ENCODE peak calls at places on chromosome 16, in nine cellular contexts. G, W, Z, C, R, U, B, J and M are unnamed samples.

GRCh38 chr16:69691980-69692911 is 34.1 kb downstream of the NQO1 start:
- DNase-seq in J (peak), Z (no peak), C (no peak), B (peak), W (peak), G (peak), R (no peak), U (no peak), M (peak)

GRCh38 chr16:89290887-89291286 is 73.4 kb downstream of the ZNF778 start:
- DNase-seq in W (no peak), Z (no peak), C (no peak), B (no peak), G (no peak), J (no peak), R (no peak), U (no peak), M (no peak)

GRCh38 chr16:17070882-17071592 is 399.7 kb downstream of the XYLT1 start:
- DNase-seq in G (no peak), B (no peak), W (no peak), J (peak), U (no peak), C (no peak), Z (no peak), R (peak), M (no peak)

GRCh38 chr16:67848118-67848517 is 625 bp upstream of the CENPT start:
- DNase-seq in R (no peak), U (no peak), J (no peak), C (no peak), G (no peak), B (no peak), W (no peak), Z (no peak), M (no peak)

GRCh38 chr16:2990891-2991290 is 10.6 kb upstream of the PKMYT1 start:
- DNase-seq in B (no peak), J (no peak), U (no peak), C (no peak), R (no peak), W (no peak), Z (no peak), G (no peak), M (no peak)

GRCh38 chr16:15608398-15609285 is 34.3 kb downstream of the MARF1 start:
- DNase-seq in R (no peak), B (peak), J (no peak), U (no peak), W (no peak), C (no peak), G (peak), Z (peak), M (no peak)

GRCh38 chr16:87201052-87201451 is 116.1 kb downstream of the C16orf95 start:
- DNase-seq in W (peak), R (peak), U (no peak), Z (peak), G (peak), B (peak), J (no peak), C (peak), M (peak)

GRCh38 chr16:76639685-76640289 is 362.6 kb downstream of the CNTNAP4 start:
- DNase-seq in C (no peak), W (no peak), Z (no peak), R (no peak), B (peak), U (peak), G (peak), J (no peak), M (no peak)

GRCh38 chr16:78183886-78184553 is 84.6 kb downstream of the WWOX start:
- DNase-seq in R (no peak), W (no peak), B (no peak), G (no peak), U (no peak), J (no peak), C (no peak), Z (no peak), M (no peak)

GRCh38 chr16:79970551-79971236 is 370.2 kb upstream of the MAF start:
- DNase-seq in B (peak), C (no peak), W (no peak), Z (no peak), U (no peak), J (no peak), R (peak), G (no peak), M (no peak)

GRCh38 chr16:58039829-58040495 is 14.4 kb downstream of the MMP15 start:
- DNase-seq in W (peak), J (no peak), Z (no peak), B (no peak), R (no peak), U (no peak), G (no peak), C (no peak), M (no peak)

GRCh38 chr16:14399397-14400284 is 230.4 kb downstream of the PARN start:
- DNase-seq in Z (no peak), G (peak), R (peak), C (peak), W (peak), J (peak), U (peak), B (peak), M (no peak)

GRCh38 chr16:6331770-6332169 is 1000.9 kb upstream of the RBFOX1 start:
- DNase-seq in W (no peak), C (no peak), G (no peak), R (no peak), U (no peak), Z (no peak), B (no peak), J (no peak), M (no peak)

GRCh38 chr16:83143788-83144187 is 517.0 kb downstream of the CDH13 start:
- DNase-seq in R (no peak), G (peak), Z (peak), B (peak), U (no peak), C (peak), J (no peak), W (peak), M (peak)

GRCh38 chr16:15572329-15573001 is 70.5 kb downstream of the MARF1 start:
- DNase-seq in U (no peak), J (no peak), R (no peak), B (peak), W (peak), C (no peak), Z (peak), G (peak), M (peak)

DNA sequence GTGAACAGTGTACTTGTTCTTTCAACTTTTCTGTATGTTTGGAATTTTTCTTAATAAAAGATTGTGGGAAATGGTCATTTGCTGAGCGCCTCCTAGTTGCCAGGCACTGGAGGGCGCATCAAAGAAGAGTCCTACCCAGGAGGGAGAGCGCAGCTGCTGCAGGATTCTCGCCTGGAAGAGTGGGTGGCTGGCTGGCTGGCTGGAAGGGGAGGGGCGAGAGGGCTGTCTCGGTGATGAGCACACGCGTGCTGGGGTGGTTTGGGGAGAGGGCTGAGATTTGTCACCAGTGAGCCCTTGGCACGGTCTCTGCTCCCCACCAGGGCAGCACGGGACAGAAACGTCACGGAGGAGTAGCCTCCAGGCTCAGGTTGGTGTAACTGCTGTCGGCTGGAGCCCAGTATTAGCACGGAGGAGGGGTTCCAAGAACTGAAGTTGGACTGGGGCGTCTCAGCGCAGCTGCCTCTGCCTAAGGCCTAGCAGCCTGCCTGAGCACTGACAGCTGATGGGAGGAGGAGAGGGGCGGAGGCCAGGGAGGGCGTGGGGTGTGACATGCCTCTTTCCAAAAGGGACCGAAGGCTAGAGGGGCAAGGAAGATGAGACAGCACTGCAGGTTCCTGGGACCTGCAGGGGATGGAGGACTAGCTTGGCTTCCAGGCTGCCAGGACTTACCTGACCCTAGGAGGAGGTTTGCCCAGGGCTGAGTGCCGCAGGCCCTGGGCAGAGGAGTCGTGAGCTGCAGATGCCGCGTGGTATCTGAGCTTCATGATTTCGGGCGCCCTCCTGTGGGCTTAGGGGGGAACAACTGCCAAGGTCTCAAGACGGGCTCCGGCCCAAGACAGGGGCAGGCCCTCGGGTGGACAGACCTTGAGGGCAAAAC is 5.7 kb downstream of the LDHD start:
- DNase-seq in C (peak), U (peak), Z (peak), J (peak), W (peak), B (peak), R (peak), G (peak), M (peak)
- H3K4me3 ChIP-seq in C (no peak), U (peak), Z (peak), J (no peak), W (peak), B (peak), R (peak), G (peak), M (peak)

DNA sequence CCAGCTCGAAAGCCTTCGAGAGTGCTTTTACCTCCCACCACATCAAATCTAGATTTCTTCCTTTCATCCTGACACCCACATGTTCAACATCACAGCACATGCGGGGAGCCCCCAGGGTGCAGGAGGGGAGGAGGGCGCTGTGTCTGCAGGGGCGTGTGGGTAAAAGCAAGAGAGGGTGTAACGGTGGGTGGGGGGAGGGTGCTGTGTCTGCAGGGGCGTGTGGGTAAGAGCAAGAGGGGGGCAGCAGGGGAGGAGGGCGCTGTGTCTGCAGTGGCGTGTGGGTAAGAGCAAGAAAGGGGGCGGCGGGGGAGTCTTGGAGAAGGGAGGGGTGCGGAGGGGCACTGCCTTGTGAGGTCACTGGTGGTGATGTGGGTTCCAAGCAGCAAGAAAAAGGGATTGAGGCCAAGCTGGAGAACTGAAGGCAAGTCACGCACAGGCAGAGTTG is 34.6 kb downstream of the ADCY9 start:
- DNase-seq in U (no peak), R (no peak), B (no peak), W (no peak), J (no peak), G (peak), Z (no peak), C (no peak), M (no peak)
- H3K4me3 ChIP-seq in U (no peak), R (no peak), B (no peak), W (no peak), J (no peak), G (no peak), Z (no peak), C (no peak), M (no peak)

DNA sequence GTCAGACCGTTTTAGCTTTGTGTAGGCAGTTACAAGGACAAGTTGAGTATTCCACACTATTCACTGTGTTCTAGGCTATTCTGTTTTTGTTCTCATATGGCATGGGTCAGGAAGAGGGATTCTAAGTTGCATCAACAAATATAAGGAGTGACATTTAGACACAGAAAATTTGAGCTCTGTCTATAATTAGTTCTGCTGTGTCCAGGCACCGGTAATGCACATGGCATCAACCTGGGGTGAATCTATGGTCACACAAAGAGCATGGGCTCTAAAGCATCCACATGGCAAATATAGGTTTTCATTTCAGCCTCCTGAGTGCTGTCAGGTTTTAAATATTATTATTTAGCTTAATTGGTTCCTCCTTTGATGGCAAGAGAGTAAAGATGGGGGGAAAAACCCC is 130.4 kb upstream of the PMFBP1 start:
- DNase-seq in Z (no peak), C (no peak), J (no peak), B (no peak), R (no peak), G (no peak), U (no peak), W (no peak), M (no peak)
- H3K4me3 ChIP-seq in Z (no peak), C (no peak), J (no peak), B (no peak), R (no peak), G (no peak), U (no peak), W (no peak), M (no peak)

GRCh38 chr16:66845791-66846221 is 1.6 kb downstream of the CA7 start:
- DNase-seq in C (no peak), J (no peak), R (no peak), W (peak), U (no peak), B (no peak), G (no peak), Z (no peak), M (no peak)

GRCh38 chr16:66845080-66845410 is 831 bp downstream of the CA7 start:
- DNase-seq in W (peak), G (no peak), R (no peak), Z (no peak), C (no peak), B (no peak), U (no peak), J (no peak), M (no peak)

GRCh38 chr16:66847533-66848057 is 3.4 kb downstream of the CA7 start:
- DNase-seq in Z (no peak), R (no peak), J (no peak), C (no peak), W (peak), G (no peak), U (no peak), B (no peak), M (no peak)

GRCh38 chr16:66846831-66847230 is 2.6 kb downstream of the CA7 start:
- DNase-seq in B (no peak), C (no peak), Z (no peak), U (no peak), R (no peak), G (no peak), J (no peak), W (peak), M (no peak)

GRCh38 chr16:66846266-66846665 is 2.1 kb downstream of the CA7 start:
- DNase-seq in C (no peak), J (no peak), B (no peak), W (no peak), R (no peak), G (no peak), U (no peak), Z (no peak), M (no peak)
- H3K4me3 ChIP-seq in C (no peak), J (no peak), B (no peak), W (no peak), R (no peak), G (no peak), U (no peak), Z (no peak), M (no peak)

DNA sequence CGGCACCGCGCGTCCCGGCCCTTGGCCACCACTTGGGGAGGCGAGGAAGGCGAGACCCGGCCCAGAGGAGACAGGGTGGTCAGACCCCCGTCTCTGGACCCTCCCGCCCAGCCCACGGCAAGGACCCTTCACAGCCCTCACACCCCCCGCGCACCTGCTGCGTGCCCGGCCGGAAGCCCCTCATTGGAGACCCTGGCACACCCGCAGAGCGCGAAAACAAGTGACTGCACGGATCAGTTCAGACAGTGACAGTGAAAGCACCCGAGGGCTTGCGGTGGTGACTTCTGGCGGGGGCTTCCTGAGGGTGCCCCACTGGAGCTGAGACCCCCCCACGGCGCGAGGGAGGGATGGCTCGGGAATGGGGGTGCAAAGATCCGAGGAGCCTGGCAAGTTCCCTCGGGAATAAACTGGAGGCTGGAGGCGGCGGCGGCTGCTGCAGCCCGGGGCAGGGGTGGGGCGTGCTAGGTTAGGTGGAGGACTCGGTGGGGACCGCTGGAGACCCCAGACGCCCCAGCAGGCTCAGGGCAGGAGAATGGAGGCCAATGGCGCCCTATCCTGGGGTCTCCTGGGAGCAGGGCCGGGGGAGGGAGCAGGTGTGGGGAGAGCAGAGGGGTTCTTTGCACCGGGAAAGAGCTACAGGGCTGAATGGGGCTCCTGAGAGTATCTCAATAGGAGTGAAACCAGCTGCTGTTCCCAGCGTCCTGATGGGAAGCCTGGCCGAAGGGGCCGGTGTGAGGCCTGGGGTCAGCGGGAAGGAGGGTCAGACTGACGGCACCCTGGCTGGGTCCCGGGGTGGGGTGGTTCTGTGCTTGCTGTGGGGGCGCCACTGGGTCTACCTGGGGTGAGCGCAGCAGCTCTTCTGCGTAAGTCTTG is 824 bp upstream of the FBXL16 start:
- DNase-seq in Z (no peak), W (no peak), B (no peak), J (no peak), G (no peak), U (no peak), R (no peak), C (no peak), M (no peak)
- H3K4me3 ChIP-seq in Z (no peak), W (no peak), B (no peak), J (no peak), G (no peak), U (peak), R (peak), C (no peak), M (peak)